ENCODE peak calls at places on chromosomes 12 and 14, in four cellular contexts. W is pancreas, M is thoracic aorta, F is endothelial cell of umbilical vein. E is an unnamed sample. For H3K4me1, the result is how much of the 10 kb centered on the place peaks cover.

GRCh38 chr12:53159195-53159834 is 21.2 kb upstream of the ZNF740 start:
- DNase-seq in W (peak), M (peak), F (peak), E (peak)

GRCh38 chr12:63809566-63809965 is 29.9 kb downstream of the RXYLT1 start:
- DNase-seq in W (no peak), M (no peak), F (no peak), E (no peak)

GRCh38 chr12:23666866-23667265 is 282.6 kb downstream of the SOX5 start:
- DNase-seq in W (no peak), M (no peak), F (no peak), E (no peak)

GRCh38 chr12:6092784-6093722 is 31.4 kb downstream of the VWF start:
- DNase-seq in W (no peak), M (peak), F (peak), E (peak)

GRCh38 chr12:49059063-49059384 is 1.6 kb downstream of the KMT2D start:
- DNase-seq in W (no peak), M (no peak), F (no peak), E (no peak)

GRCh38 chr14:75249251-75249957 is 29.2 kb upstream of the FOS start:
- DNase-seq in W (no peak), M (no peak), F (no peak), E (peak)

GRCh38 chr12:6345319-6346071 is 3.6 kb upstream of the TNFRSF1A start:
- DNase-seq in W (no peak), M (peak), F (peak), E (no peak)

GRCh38 chr14:37443461-37443860 is 151.6 kb downstream of the FOXA1 start:
- DNase-seq in W (no peak), M (no peak), F (no peak), E (no peak)

GRCh38 chr12:45570501-45570900 is 159.0 kb upstream of the ARID2 start:
- DNase-seq in W (no peak), M (no peak), F (no peak), E (no peak)

GRCh38 chr12:57726884-57727757 is 11.4 kb downstream of the AGAP2 start:
- DNase-seq in W (peak), M (no peak), F (peak), E (no peak)

GRCh38 chr14:81400202-81400678 is at the start of gene STON2:
- DNase-seq in W (no peak), M (no peak), F (no peak), E (peak)

GRCh38 chr12:46159239-46159901 is 109.5 kb downstream of the SLC38A1 start:
- DNase-seq in W (no peak), M (no peak), F (no peak), E (no peak)

GRCh38 chr14:78581222-78581621 is 411.0 kb downstream of the NRXN3 start:
- DNase-seq in W (no peak), M (no peak), F (no peak), E (no peak)

GRCh38 chr12:68269727-68270126 is 16.3 kb upstream of the IL22 start:
- DNase-seq in W (no peak), M (no peak), F (no peak), E (no peak)

GRCh38 chr12:101172316-101172715 is 37.7 kb downstream of the SLC5A8 start:
- DNase-seq in W (peak), M (no peak), F (no peak), E (no peak)

GRCh38 chr12:124039276-124039675 is 66.3 kb downstream of the ZNF664 start:
- DNase-seq in W (no peak), M (no peak), F (no peak), E (no peak)

GRCh38 chr12:109491671-109492070 is 14.2 kb downstream of the UBE3B start:
- DNase-seq in W (no peak), M (no peak), F (no peak), E (no peak)

GRCh38 chr12:3527736-3528135 is 36.7 kb downstream of the PRMT8 start:
- DNase-seq in W (no peak), M (no peak), F (no peak), E (no peak)

GRCh38 chr12:93784339-93785086 is 107.3 kb downstream of the CRADD start:
- DNase-seq in W (no peak), M (no peak), F (peak), E (peak)

GRCh38 chr14:65352964-65353530 is 59.5 kb upstream of the FUT8 start:
- DNase-seq in W (no peak), M (no peak), F (peak), E (no peak)

GRCh38 chr12:88113871-88114270 is 28.0 kb downstream of the CEP290 start:
- DNase-seq in W (no peak), M (no peak), F (no peak), E (no peak)

GRCh38 chr12:52992699-52993557 is 13.3 kb upstream of the EIF4B start:
- DNase-seq in W (no peak), M (no peak), F (no peak), E (no peak)

GRCh38 chr12:56593909-56594621 is 36.1 kb downstream of the BAZ2A start:
- DNase-seq in W (no peak), M (no peak), F (peak), E (no peak)

GRCh38 chr12:105946541-105946940 is 192.2 kb downstream of the NUAK1 start:
- DNase-seq in W (no peak), M (no peak), F (no peak), E (no peak)

GRCh38 chr14:49189381-49189780 is 396.8 kb downstream of the RPS29 start:
- DNase-seq in W (no peak), M (no peak), F (no peak), E (no peak)

GRCh38 chr12:117819160-117819559 is 149.6 kb downstream of the KSR2 start:
- DNase-seq in W (no peak), M (no peak), F (no peak), E (no peak)
- TF ChIP-seq CTCF in W (no peak), M (no peak), F (no peak), E (no peak)

GRCh38 chr14:51081209-51081608 is 13.7 kb downstream of the TRIM9 start:
- DNase-seq in W (no peak), M (no peak), F (no peak), E (no peak)
- H3K4me3 ChIP-seq in W (no peak), M (no peak), F (no peak), E (no peak)

GRCh38 chr14:68403191-68403781 is 389.6 kb downstream of the ZFP36L1 start:
- DNase-seq in W (no peak), M (no peak), F (peak), E (no peak)
- H3K4me1 ChIP-seq in W (under half), M (half or more), F (under half), E (under half)

GRCh38 chr12:107998863-107999262 is 130.2 kb upstream of the WSCD2 start:
- DNase-seq in W (no peak), M (no peak), F (no peak), E (no peak)
- TF ChIP-seq CTCF in W (no peak), M (no peak), F (no peak), E (no peak)

GRCh38 chr12:116969615-116970575 is 59.1 kb downstream of the FBXW8 start:
- DNase-seq in W (no peak), M (no peak), F (no peak), E (no peak)

GRCh38 chr12:116968986-116969385 is 58.2 kb downstream of the FBXW8 start:
- DNase-seq in W (no peak), M (no peak), F (no peak), E (no peak)

GRCh38 chr12:116975779-116976393 is 65.1 kb downstream of the FBXW8 start:
- DNase-seq in W (no peak), M (no peak), F (no peak), E (no peak)

DNA sequence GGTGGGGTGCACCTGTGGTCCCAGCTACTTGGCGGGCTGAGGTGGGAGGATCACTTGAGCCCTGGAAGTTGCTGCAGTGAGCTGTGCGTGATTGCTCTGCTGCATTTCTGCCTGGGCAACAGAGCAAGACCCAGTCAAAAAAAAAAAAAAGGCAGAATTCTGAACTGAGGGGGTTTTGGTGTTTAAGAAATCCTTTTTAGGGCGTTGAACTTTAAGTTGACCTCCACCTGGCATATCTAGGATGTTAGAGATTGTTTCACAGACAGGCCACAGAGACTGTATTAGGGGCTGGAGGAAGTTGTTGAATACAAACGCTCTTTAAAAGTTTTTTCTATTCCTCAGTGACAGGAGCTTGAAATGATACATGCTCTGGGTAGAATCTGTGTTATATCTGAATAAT is 60.5 kb downstream of the FBXW8 start:
- DNase-seq in W (no peak), M (no peak), F (no peak), E (no peak)
- H3K4me3 ChIP-seq in W (no peak), M (no peak), F (no peak), E (no peak)

GRCh38 chr12:47370421-47370820 is 290.7 kb upstream of the AMIGO2 start:
- DNase-seq in W (no peak), M (no peak), F (no peak), E (no peak)
- H3K4me1 ChIP-seq in W (under half), M (under half), F (under half), E (under half)

DNA sequence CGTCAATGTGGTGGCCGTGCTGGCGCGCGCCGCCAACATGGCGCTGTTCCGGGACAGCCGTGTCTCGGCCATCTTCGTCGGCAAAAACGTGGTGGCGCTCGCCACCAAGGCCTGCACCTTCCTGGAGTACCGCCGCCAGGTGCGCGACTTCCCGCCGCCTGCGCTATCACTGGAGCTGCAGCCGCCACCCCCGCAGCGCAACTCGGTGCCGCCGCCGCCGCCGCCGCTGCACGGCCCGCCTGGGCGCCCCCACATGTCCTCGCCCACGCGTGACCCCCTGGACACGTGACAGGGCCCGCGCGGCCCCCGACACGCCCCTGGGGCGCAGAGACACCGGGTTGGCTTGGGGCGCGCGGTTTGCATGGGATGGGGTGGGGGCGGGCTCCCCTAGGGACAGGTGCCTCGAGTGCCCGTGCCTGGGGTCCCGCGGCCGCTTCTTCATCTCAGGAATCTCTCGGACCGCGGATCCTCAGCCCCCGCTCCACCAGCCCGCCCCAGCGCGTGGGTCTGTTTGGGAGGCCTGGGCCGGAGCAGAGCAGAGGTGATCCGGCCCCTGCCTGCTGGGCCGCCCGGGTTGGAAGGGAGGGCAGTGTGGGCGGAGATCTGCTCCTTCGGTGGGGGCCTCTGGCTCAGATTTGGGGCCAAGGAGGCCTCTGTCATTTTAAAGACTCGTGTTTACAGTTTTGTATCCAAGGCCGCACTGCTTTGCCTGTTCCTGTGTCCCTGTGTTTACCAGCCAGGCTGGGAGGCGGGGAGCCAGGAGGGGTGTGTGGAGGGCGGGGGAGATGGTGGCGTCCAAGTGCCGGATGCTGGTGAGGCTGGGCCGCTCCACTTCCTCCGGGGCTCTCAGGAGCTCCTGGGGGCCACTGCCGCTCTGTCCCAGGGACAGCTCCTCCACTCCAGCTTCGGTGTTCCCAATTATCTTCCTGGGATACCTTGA is 3.4 kb downstream of the TMEM121 start:
- DNase-seq in W (peak), M (no peak), F (no peak), E (no peak)
- TF ChIP-seq CTCF in W (no peak), M (no peak), F (no peak), E (no peak)

E was measured in gastrocnemius medialis.